ENCODE peak calls at places on chromosomes 16 and 17, in four cellular contexts. G, V, B and H are unnamed samples.

GRCh38 chr16:54847207-54847606 is 83.5 kb upstream of the IRX5 start:
- DNase-seq in G (no peak), V (no peak), B (no peak), H (no peak)

GRCh38 chr17:57999496-58000017 is 7.5 kb downstream of the SRSF1 start:
- DNase-seq in G (peak; percentile 74), V (peak; percentile 55), B (peak; percentile 76), H (no peak)

GRCh38 chr16:2343211-2343610 is 2.7 kb upstream of the ABCA3 start:
- DNase-seq in G (peak; percentile 38), V (no peak), B (no peak), H (no peak)

GRCh38 chr16:4994719-4995434 is 36.7 kb downstream of the SEC14L5 start:
- DNase-seq in G (no peak), V (no peak), B (no peak), H (no peak)

GRCh38 chr16:4420703-4421102 is 4.3 kb upstream of the CORO7 start:
- DNase-seq in G (no peak), V (no peak), B (no peak), H (no peak)

GRCh38 chr17:82647593-82648164 is 565 bp downstream of the WDR45B start:
- DNase-seq in G (peak; percentile 54), V (no peak), B (no peak), H (peak; percentile 36)

GRCh38 chr16:30566531-30566930 is 5.0 kb downstream of the ZNF688 start:
- DNase-seq in G (no peak), V (no peak), B (no peak), H (no peak)

GRCh38 chr16:35754391-35755369 is 2295.3 kb downstream of the TP53TG3F start:
- DNase-seq in G (no peak), V (no peak), B (no peak), H (no peak)

GRCh38 chr17:47742319-47743181 is 9.5 kb downstream of the TBX21 start:
- DNase-seq in G (peak; percentile 62), V (no peak), B (peak; percentile 35), H (peak; percentile 76)

GRCh38 chr17:7839890-7840260 is 5.9 kb downstream of the KDM6B start:
- DNase-seq in G (peak; percentile 37), V (no peak), B (peak; percentile 28), H (no peak)

GRCh38 chr17:382644-383533 is 30.3 kb upstream of the RPH3AL start:
- DNase-seq in G (peak; percentile 10), V (no peak), B (peak; percentile 65), H (peak; percentile 81)

GRCh38 chr16:616771-617586 is 13.8 kb upstream of the WFIKKN1 start:
- DNase-seq in G (no peak), V (no peak), B (no peak), H (no peak)

GRCh38 chr16:72277749-72278148 is 105.8 kb upstream of the PMFBP1 start:
- DNase-seq in G (no peak), V (no peak), B (no peak), H (no peak)

GRCh38 chr16:188674-189073 is 8.4 kb downstream of the HBQ1 start:
- DNase-seq in G (no peak), V (no peak), B (peak; percentile 26), H (no peak)

GRCh38 chr17:75428775-75429469 is 23.4 kb upstream of the GRB2 start:
- DNase-seq in G (no peak), V (no peak), B (peak; percentile 67), H (no peak)

GRCh38 chr16:4370151-4370550 is 1.5 kb upstream of the VASN start:
- DNase-seq in G (no peak), V (no peak), B (no peak), H (no peak)

GRCh38 chr17:633641-634091 is 81.0 kb downstream of the VPS53 start:
- DNase-seq in G (no peak), V (no peak), B (no peak), H (no peak)

GRCh38 chr16:9134306-9134705 is 42.9 kb downstream of the HAPSTR1 start:
- DNase-seq in G (no peak), V (no peak), B (no peak), H (no peak)

GRCh38 chr16:70685938-70686375 is at the start of gene MTSS2:
- DNase-seq in G (peak; percentile 91), V (no peak), B (peak; percentile 80), H (peak; percentile 82)

GRCh38 chr16:59905628-59906027 is 1171.5 kb upstream of the GOT2 start:
- DNase-seq in G (no peak), V (no peak), B (no peak), H (no peak)

GRCh38 chr17:32356378-32356743 is 6.4 kb downstream of the ZNF207 start:
- DNase-seq in G (no peak), V (no peak), B (no peak), H (no peak)

GRCh38 chr16:85419503-85420408 is 193.4 kb upstream of the GSE1 start:
- DNase-seq in G (no peak), V (no peak), B (no peak), H (peak; percentile 8)

GRCh38 chr17:12403881-12404398 is 261.8 kb upstream of the MYOCD start:
- DNase-seq in G (no peak), V (no peak), B (no peak), H (no peak)

GRCh38 chr16:75742424-75743047 is 16.2 kb upstream of the CPHXL start:
- DNase-seq in G (no peak), V (no peak), B (no peak), H (no peak)
- TF ChIP-seq TCF7 in G (no peak), V (no peak), B (no peak), H (no peak)

GRCh38 chr17:56499799-56500388 is 93.6 kb upstream of the NOG start:
- DNase-seq in G (peak; percentile 40), V (no peak), B (peak; percentile 24), H (no peak)
- TF ChIP-seq NR2C2 in G (no peak), V (no peak), B (no peak), H (no peak)

DNA sequence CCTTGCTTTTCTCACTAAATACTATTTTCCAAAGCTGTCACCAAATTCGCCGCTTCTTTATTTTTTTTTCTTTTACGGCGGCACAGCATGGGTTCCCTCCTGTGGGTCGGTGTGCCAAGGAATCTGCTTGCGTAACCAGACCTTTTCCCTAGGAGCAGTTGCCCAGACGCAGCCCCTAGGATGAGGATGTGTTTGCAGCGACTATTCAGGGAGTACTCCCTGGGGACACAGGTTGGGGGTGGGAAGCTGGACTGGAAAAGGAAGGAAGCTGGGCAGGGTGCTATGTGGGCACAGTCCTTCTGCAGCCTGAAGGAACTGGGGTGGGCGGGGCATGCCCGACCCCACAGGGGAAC is 49.0 kb upstream of the ZCCHC14 start:
- DNase-seq in G (no peak), V (no peak), B (no peak), H (no peak)
- TF ChIP-seq TCF7 in G (no peak), V (no peak), B (no peak), H (no peak)

DNA sequence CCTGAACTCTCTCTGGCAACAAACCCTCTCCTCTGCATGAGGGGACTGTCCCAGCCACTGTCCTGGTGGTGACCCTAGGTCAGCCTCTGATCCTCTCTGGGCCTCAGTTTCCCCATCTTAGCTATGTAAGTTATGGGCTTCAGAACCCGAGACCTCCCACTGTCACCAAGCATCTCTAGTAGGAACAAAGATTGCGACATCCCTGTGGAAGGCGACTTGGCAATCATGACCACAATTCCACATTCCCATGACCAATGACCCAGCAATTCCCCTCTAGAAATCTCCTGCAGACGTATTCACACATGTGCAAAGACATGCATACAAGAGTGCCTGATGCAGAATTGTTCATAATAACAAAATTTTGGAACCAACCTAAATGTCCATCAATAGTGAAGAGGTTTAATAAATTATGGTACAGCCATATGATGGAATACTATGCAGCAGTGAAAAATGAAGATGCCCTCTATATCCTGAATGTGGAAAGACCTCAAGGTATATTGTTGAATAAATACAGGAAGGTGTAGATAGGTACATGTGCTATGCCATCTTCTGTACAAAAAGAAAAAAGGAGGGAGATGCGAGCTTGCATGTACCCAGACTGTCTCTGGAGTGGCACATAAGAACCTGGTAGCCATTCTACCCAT is 21.2 kb downstream of the CNGB1 start:
- DNase-seq in G (no peak), V (no peak), B (no peak), H (no peak)
- TF ChIP-seq NR2C2 in G (no peak), V (no peak), B (no peak), H (no peak)

GRCh38 chr17:65359016-65359415 is 202.4 kb downstream of the AXIN2 start:
- DNase-seq in G (no peak), V (no peak), B (no peak), H (no peak)
- TF ChIP-seq TCF7 in G (no peak), V (no peak), B (no peak), H (no peak)

DNA sequence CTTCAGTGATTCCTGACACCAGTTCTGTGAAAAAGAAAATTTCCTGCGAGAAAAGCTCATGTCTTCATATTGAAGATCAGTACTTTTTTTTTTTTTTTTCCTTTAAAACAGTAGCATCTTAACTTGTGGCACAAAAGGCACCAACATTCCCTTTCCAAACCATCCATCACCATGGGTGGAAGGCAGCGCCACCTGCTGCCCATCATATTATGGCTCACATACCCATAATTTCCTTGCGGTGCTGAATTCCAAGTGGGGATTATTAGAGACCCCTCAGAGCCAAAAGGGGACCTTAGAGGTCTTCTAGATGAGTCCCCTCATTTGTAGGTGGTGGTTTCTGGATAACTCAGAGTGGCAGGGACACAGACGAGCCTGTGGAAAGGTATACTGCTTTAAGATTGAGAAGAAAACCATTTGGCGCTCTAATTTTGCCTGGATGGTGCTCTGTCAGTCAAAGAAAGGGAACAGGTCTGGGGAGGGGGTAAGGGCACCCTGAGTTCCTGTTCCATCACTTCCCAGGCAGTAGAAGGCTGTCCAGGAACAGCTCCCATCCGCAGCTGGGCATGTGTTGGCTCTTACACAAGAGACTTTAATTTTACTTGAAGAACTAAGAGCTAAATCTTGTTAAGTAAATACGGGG is 7.9 kb upstream of the SOST start:
- DNase-seq in G (peak; percentile 74), V (no peak), B (peak; percentile 58), H (peak; percentile 86)
- TF ChIP-seq NR2C2 in G (no peak), V (no peak), B (no peak), H (no peak)

GRCh38 chr17:68260051-68260762 is 12.4 kb downstream of the AMZ2 start:
- DNase-seq in G (no peak), V (no peak), B (no peak), H (no peak)
- TF ChIP-seq TCF7 in G (no peak), V (no peak), B (no peak), H (no peak)